ENCODE peak calls at places on chromosome 17, in nine cellular contexts. Z is cardiac fibroblast, T is RWPE1, H is OCI-LY7, Y is brain microvascular endothelial cell, O is GM12865, X is endothelial cell, R is uterus, M is transverse colon. W is an unnamed sample.

GRCh38 chr17:74391771-74392170 is 24.5 kb downstream of the GPR142 start:
- DNase-seq in Z (no peak), T (no peak), H (no peak), Y (no peak), O (no peak), X (no peak), R (no peak), M (no peak), W (no peak)

GRCh38 chr17:61371179-61371578 is 28.5 kb upstream of the TBX2 start:
- DNase-seq in Z (no peak), T (no peak), H (no peak), Y (no peak), O (no peak), X (no peak), R (no peak), M (no peak), W (no peak)

GRCh38 chr17:66980896-66981295 is 16.4 kb downstream of the CACNG4 start:
- DNase-seq in Z (no peak), T (no peak), H (no peak), Y (no peak), O (no peak), X (no peak), R (no peak), M (no peak), W (no peak)

GRCh38 chr17:49496866-49497146 is 1.7 kb downstream of the NGFR start:
- DNase-seq in Z (no peak), T (no peak), H (no peak), Y (no peak), O (no peak), X (no peak), R (no peak), M (no peak), W (no peak)

GRCh38 chr17:71460943-71461342 is 659.9 kb upstream of the SOX9 start:
- DNase-seq in Z (peak), T (no peak), H (peak), Y (peak), O (peak), X (peak), R (no peak), M (peak), W (no peak)

GRCh38 chr17:74635418-74635817 is 11.9 kb upstream of the CD300E start:
- DNase-seq in Z (no peak), T (no peak), H (no peak), Y (no peak), O (no peak), X (no peak), R (no peak), M (no peak), W (no peak)

GRCh38 chr17:49527927-49528651 is 33.0 kb downstream of the NGFR start:
- DNase-seq in Z (no peak), T (no peak), H (no peak), Y (no peak), O (no peak), X (no peak), R (no peak), M (no peak), W (peak)

GRCh38 chr17:78306913-78307312 is 53.0 kb downstream of the SOCS3 start:
- DNase-seq in Z (no peak), T (no peak), H (no peak), Y (no peak), O (no peak), X (no peak), R (no peak), M (no peak), W (no peak)

GRCh38 chr17:83132251-83133081 is 53.1 kb downstream of the METRNL start:
- DNase-seq in Z (no peak), T (no peak), H (no peak), Y (no peak), O (no peak), X (no peak), R (peak), M (no peak), W (no peak)

GRCh38 chr17:15124746-15125145 is 140.4 kb downstream of the PMP22 start:
- DNase-seq in Z (no peak), T (no peak), H (no peak), Y (no peak), O (no peak), X (no peak), R (no peak), M (no peak), W (no peak)

GRCh38 chr17:248337-249235 is 67.1 kb upstream of the DOC2B start:
- DNase-seq in Z (no peak), T (no peak), H (no peak), Y (no peak), O (no peak), X (no peak), R (no peak), M (peak), W (no peak)

GRCh38 chr17:4463818-4464501 is 30.2 kb downstream of the SPNS3 start:
- DNase-seq in Z (no peak), T (no peak), H (no peak), Y (no peak), O (no peak), X (no peak), R (no peak), M (no peak), W (no peak)

GRCh38 chr17:72930031-72930430 is 162.5 kb downstream of the SLC39A11 start:
- DNase-seq in Z (no peak), T (no peak), H (no peak), Y (no peak), O (no peak), X (no peak), R (no peak), M (no peak), W (no peak)

GRCh38 chr17:47830396-47830907 is 889 bp downstream of the MRPL10 start:
- DNase-seq in Z (no peak), T (no peak), H (no peak), Y (no peak), O (no peak), X (no peak), R (no peak), M (no peak), W (no peak)

GRCh38 chr17:73013816-73014663 is 78.4 kb downstream of the SLC39A11 start:
- DNase-seq in Z (peak), T (no peak), H (peak), Y (peak), O (no peak), X (no peak), R (no peak), M (no peak), W (no peak)

GRCh38 chr17:66405836-66406679 is 103.6 kb downstream of the PRKCA start:
- DNase-seq in Z (peak), T (no peak), H (no peak), Y (no peak), O (no peak), X (no peak), R (no peak), M (no peak), W (no peak)

GRCh38 chr17:27567563-27567859 is 63.5 kb upstream of the LGALS9 start:
- DNase-seq in Z (no peak), T (no peak), H (no peak), Y (no peak), O (no peak), X (no peak), R (no peak), M (no peak), W (no peak)

GRCh38 chr17:8857919-8858318 is 9.6 kb downstream of the PIK3R6 start:
- DNase-seq in Z (peak), T (peak), H (peak), Y (peak), O (peak), X (no peak), R (no peak), M (no peak), W (no peak)

GRCh38 chr17:17353625-17354484 is 50.7 kb downstream of the NT5M start:
- DNase-seq in Z (no peak), T (no peak), H (no peak), Y (no peak), O (no peak), X (no peak), R (peak), M (no peak), W (no peak)

GRCh38 chr17:37373530-37374159 is 2.1 kb upstream of the C17orf78 start:
- DNase-seq in Z (peak), T (peak), H (peak), Y (peak), O (peak), X (peak), R (peak), M (peak), W (peak)

GRCh38 chr17:78697846-78698343 is 84.2 kb downstream of the CYTH1 start:
- DNase-seq in Z (no peak), T (no peak), H (peak), Y (no peak), O (peak), X (no peak), R (no peak), M (no peak), W (no peak)

GRCh38 chr17:34820922-34821321 is 140.3 kb downstream of the CCT6B start:
- DNase-seq in Z (no peak), T (no peak), H (no peak), Y (no peak), O (no peak), X (no peak), R (no peak), M (no peak), W (no peak)

GRCh38 chr17:47959825-47960655 is 2.4 kb upstream of the PRR15L start:
- DNase-seq in Z (no peak), T (no peak), H (no peak), Y (no peak), O (no peak), X (no peak), R (no peak), M (peak), W (no peak)

GRCh38 chr17:65417406-65418221 is 143.8 kb downstream of the AXIN2 start:
- DNase-seq in Z (peak), T (no peak), H (no peak), Y (no peak), O (no peak), X (no peak), R (no peak), M (no peak), W (no peak)

GRCh38 chr17:55062921-55063320 is 94.4 kb downstream of the STXBP4 start:
- DNase-seq in Z (no peak), T (peak), H (no peak), Y (no peak), O (no peak), X (no peak), R (no peak), M (no peak), W (no peak)

GRCh38 chr17:75877752-75878173 is 618 bp downstream of the TRIM47 start:
- DNase-seq in Z (peak), T (peak), H (peak), Y (peak), O (peak), X (peak), R (peak), M (peak), W (no peak)
- TF ChIP-seq CTCF in Z (peak), T (peak), H (peak), Y (peak), O (peak), X (peak), R (peak), M (peak), W (peak)

GRCh38 chr17:7561589-7562207 is at the start of gene SENP3:
- DNase-seq in Z (peak), T (peak), H (peak), Y (peak), O (peak), X (peak), R (peak), M (peak), W (peak)
- TF ChIP-seq CTCF in Z (no peak), T (no peak), H (no peak), Y (no peak), O (no peak), X (no peak), R (no peak), M (no peak), W (no peak)

GRCh38 chr17:33369876-33370275 is 76.8 kb upstream of the ASIC2 start:
- DNase-seq in Z (no peak), T (no peak), H (no peak), Y (no peak), O (no peak), X (no peak), R (no peak), M (no peak), W (no peak)
- TF ChIP-seq CTCF in Z (no peak), T (no peak), H (no peak), Y (no peak), O (no peak), X (no peak), R (no peak), M (no peak), W (no peak)

DNA sequence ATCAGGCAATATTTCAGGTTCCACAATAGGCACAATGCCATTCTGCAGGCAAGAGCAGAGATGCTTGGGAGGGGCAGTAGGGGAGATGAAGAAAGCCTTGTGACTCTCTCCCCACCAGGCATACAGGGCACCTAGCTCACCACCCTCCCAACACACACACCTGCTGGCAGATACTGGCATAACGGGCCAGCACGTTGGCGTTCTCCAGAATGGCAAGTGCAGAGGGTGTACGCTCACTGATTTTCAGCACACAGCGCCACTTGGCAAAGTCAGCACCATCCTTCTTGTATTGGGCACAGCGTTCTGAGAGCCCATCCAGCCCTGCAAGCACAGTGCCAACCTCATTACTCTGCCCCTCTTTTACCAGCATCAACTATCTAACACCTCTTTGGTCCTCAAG is 2.2 kb downstream of the ALDOC start:
- DNase-seq in Z (no peak), T (no peak), H (no peak), Y (no peak), O (no peak), X (no peak), R (no peak), M (no peak), W (no peak)
- TF ChIP-seq CTCF in Z (no peak), T (no peak), H (no peak), Y (no peak), O (peak), X (no peak), R (no peak), M (no peak), W (no peak)

GRCh38 chr17:19558946-19559345 is 25.3 kb downstream of the SLC47A1 start:
- DNase-seq in Z (no peak), T (no peak), H (no peak), Y (no peak), O (no peak), X (no peak), R (no peak), M (no peak), W (no peak)

GRCh38 chr17:19554393-19554792 is 20.7 kb downstream of the SLC47A1 start:
- DNase-seq in Z (peak), T (no peak), H (no peak), Y (peak), O (no peak), X (no peak), R (peak), M (no peak), W (no peak)

GRCh38 chr17:19553036-19553435 is 19.4 kb downstream of the SLC47A1 start:
- DNase-seq in Z (no peak), T (no peak), H (no peak), Y (no peak), O (no peak), X (no peak), R (no peak), M (no peak), W (no peak)

GRCh38 chr17:19551708-19552148 is 18.1 kb downstream of the SLC47A1 start:
- DNase-seq in Z (no peak), T (no peak), H (no peak), Y (no peak), O (no peak), X (no peak), R (no peak), M (no peak), W (no peak)

GRCh38 chr17:19555746-19556145 is 22.1 kb downstream of the SLC47A1 start:
- DNase-seq in Z (no peak), T (no peak), H (no peak), Y (no peak), O (no peak), X (no peak), R (no peak), M (no peak), W (no peak)
- TF ChIP-seq CTCF in Z (no peak), T (no peak), H (no peak), Y (no peak), O (no peak), X (no peak), R (no peak), M (no peak), W (no peak)

W was measured in D721Med.